ENCODE peak calls at places on chromosomes 16 and 17, in four cellular contexts. Y is K562, G is GM12891, A is GM12878. C is an unnamed sample.
A peak's percentile ranks its signal among the peaks of the same experiment; 100 is the strongest.

GRCh38 chr16:69721441-69721957 is 4.9 kb downstream of the NQO1 start:
- DNase-seq in A (no peak), G (no peak), Y (no peak), C (no peak)

GRCh38 chr16:55501549-55502322 is 7.1 kb upstream of the LPCAT2 start:
- DNase-seq in A (no peak), Y (peak; percentile 44), G (no peak), C (no peak)

GRCh38 chr16:87259431-87259830 is 57.8 kb downstream of the C16orf95 start:
- DNase-seq in Y (no peak), A (no peak), G (no peak), C (no peak)

GRCh38 chr17:61467416-61468262 is 15.4 kb downstream of the TBX4 start:
- DNase-seq in A (no peak), Y (peak; percentile 44), G (no peak), C (no peak)

GRCh38 chr16:86373502-86373901 is 136.8 kb upstream of the FOXF1 start:
- DNase-seq in G (no peak), Y (no peak), A (no peak), C (no peak)

GRCh38 chr17:11639736-11640510 is 41.7 kb downstream of the DNAH9 start:
- DNase-seq in A (no peak), G (no peak), Y (no peak), C (no peak)

GRCh38 chr16:28495098-28495793 is 803 bp downstream of the APOBR start:
- DNase-seq in G (no peak), A (no peak), Y (no peak), C (no peak)

GRCh38 chr16:84232060-84232459 is 7.8 kb downstream of the KCNG4 start:
- DNase-seq in Y (no peak), G (no peak), A (no peak), C (no peak)

GRCh38 chr17:82231562-82232321 is 2.9 kb downstream of the SLC16A3 start:
- DNase-seq in G (no peak), A (no peak), Y (peak; percentile 78), C (no peak)

GRCh38 chr16:58020628-58021521 is 4.7 kb upstream of the MMP15 start:
- DNase-seq in A (no peak), G (no peak), Y (peak; percentile 46), C (no peak)

GRCh38 chr16:84532299-84532724 is 27.9 kb upstream of the MEAK7 start:
- DNase-seq in Y (no peak), A (no peak), G (no peak), C (no peak)

GRCh38 chr17:8555062-8555461 is 75.5 kb downstream of the MYH10 start:
- DNase-seq in A (no peak), Y (no peak), G (no peak), C (no peak)

GRCh38 chr17:36661047-36661666 is 59.8 kb downstream of the MRM1 start:
- DNase-seq in G (no peak), A (no peak), Y (no peak), C (no peak)

GRCh38 chr16:50781043-50781442 is 39.2 kb downstream of the CYLD start:
- DNase-seq in G (no peak), Y (no peak), A (no peak), C (no peak)

GRCh38 chr16:51404386-51404785 is 253.3 kb upstream of the SALL1 start:
- DNase-seq in Y (no peak), G (no peak), A (no peak), C (no peak)

GRCh38 chr17:51427259-51428255 is 167.2 kb downstream of the UTP18 start:
- DNase-seq in Y (no peak), G (peak; percentile 19), A (peak; percentile 26), C (peak; percentile 13)

GRCh38 chr17:81866440-81867122 is 4.6 kb downstream of the ARHGDIA start:
- DNase-seq in G (no peak), A (no peak), Y (no peak), C (no peak)

GRCh38 chr16:87342978-87343752 is 26.0 kb upstream of the C16orf95 start:
- DNase-seq in Y (no peak), A (no peak), G (no peak), C (no peak)

GRCh38 chr17:17823433-17824118 is 13.2 kb downstream of the SREBF1 start:
- DNase-seq in Y (peak; percentile 95), A (no peak), G (peak; percentile 99), C (peak; percentile 100)

GRCh38 chr17:1229354-1229890 is 40.8 kb upstream of the BHLHA9 start:
- DNase-seq in Y (peak; percentile 61), G (peak; percentile 96), A (no peak), C (peak; percentile 96)

GRCh38 chr16:79076039-79076767 is 524.3 kb downstream of the MAF start:
- DNase-seq in Y (no peak), G (no peak), A (no peak), C (no peak)

GRCh38 chr16:84048306-84048705 is 5.7 kb upstream of the SLC38A8 start:
- DNase-seq in G (no peak), Y (peak; percentile 34), A (no peak), C (no peak)

GRCh38 chr17:38561416-38562214 is 44.1 kb downstream of the SRCIN1 start:
- DNase-seq in G (no peak), A (no peak), Y (no peak), C (no peak)

GRCh38 chr16:76653390-76654026 is 376.3 kb downstream of the CNTNAP4 start:
- DNase-seq in A (peak; percentile 9), G (no peak), Y (peak; percentile 16), C (no peak)

GRCh38 chr17:31147507-31148202 is 52.9 kb downstream of the NF1 start:
- DNase-seq in Y (no peak), A (no peak), G (no peak), C (no peak)

GRCh38 chr17:78379134-78379497 is 667 bp downstream of the PGS1 start:
- DNase-seq in Y (no peak), A (no peak), G (no peak), C (no peak)

GRCh38 chr17:68511671-68512246 is 471 bp upstream of the PRKAR1A start:
- DNase-seq in Y (peak; percentile 78), A (no peak), G (peak; percentile 49), C (peak; percentile 48)

GRCh38 chr17:68511254-68511670 is 968 bp upstream of the PRKAR1A start:
- DNase-seq in A (no peak), Y (no peak), G (no peak), C (no peak)

GRCh38 chr17:68512967-68513474 is 791 bp downstream of the PRKAR1A start:
- DNase-seq in Y (no peak), G (no peak), A (no peak), C (no peak)

GRCh38 chr17:68513932-68514331 is 1.7 kb downstream of the PRKAR1A start:
- DNase-seq in G (no peak), A (no peak), Y (no peak), C (no peak)

DNA sequence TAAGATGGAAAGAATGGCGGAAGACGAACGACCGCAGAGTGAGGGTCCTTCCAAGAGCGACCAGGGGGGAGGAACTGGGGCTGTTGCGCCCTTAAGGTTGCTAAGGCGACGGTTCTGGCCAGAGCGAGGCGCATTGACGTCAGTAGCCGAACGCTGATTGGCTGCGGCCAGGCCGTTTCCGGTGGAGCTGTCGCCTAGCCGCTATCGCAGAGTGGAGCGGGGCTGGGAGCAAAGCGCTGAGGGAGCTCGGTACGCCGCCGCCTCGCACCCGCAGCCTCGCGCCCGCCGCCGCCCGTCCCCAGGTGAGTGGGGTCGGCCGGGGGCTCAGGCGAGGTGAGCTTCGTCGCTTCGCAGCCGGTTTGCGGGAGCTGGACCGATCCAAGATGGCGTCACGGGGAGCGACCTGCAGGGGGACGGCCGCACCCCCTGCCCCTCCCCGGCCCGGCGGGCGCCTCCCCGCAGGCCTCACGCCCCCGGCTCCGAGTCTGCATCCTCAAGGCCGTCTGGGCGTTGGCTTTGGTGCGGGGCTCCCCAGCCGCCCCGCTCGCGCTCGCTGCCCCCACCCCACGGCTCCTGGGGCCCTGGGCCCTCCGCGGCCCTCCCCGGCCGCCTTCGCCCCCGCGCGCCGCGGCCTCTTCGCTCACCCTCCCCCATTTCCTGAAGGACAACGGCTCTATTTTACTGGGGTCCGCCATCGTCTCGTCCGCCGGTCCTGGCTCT is at the start of gene PRKAR1A:
- DNase-seq in Y (peak; percentile 95), A (peak; percentile 72), G (peak; percentile 88), C (peak; percentile 85)
- TF ChIP-seq POLR2A in Y (peak; percentile 85), A (peak; percentile 92), G (peak; percentile 92), C (peak; percentile 90)

GRCh38 chr17:76566988-76567431 is 18.6 kb downstream of the ST6GALNAC2 start:
- DNase-seq in A (no peak), Y (peak; percentile 19), G (no peak), C (no peak)

GRCh38 chr17:76566613-76566943 is 19.1 kb downstream of the ST6GALNAC2 start:
- DNase-seq in Y (no peak), G (no peak), A (no peak), C (no peak)

GRCh38 chr17:76565728-76566612 is 19.7 kb downstream of the ST6GALNAC2 start:
- DNase-seq in G (no peak), Y (no peak), A (no peak), C (no peak)

GRCh38 chr17:76568771-76569170 is 16.9 kb downstream of the ST6GALNAC2 start:
- DNase-seq in G (no peak), Y (peak; percentile 37), A (no peak), C (no peak)

GRCh38 chr17:76567634-76568432 is 17.8 kb downstream of the ST6GALNAC2 start:
- DNase-seq in A (no peak), Y (peak; percentile 18), G (no peak), C (no peak)
- TF ChIP-seq POLR2AphosphoS5 in A (no peak), Y (no peak), G (peak; percentile 34), C (peak; percentile 65)

DNA sequence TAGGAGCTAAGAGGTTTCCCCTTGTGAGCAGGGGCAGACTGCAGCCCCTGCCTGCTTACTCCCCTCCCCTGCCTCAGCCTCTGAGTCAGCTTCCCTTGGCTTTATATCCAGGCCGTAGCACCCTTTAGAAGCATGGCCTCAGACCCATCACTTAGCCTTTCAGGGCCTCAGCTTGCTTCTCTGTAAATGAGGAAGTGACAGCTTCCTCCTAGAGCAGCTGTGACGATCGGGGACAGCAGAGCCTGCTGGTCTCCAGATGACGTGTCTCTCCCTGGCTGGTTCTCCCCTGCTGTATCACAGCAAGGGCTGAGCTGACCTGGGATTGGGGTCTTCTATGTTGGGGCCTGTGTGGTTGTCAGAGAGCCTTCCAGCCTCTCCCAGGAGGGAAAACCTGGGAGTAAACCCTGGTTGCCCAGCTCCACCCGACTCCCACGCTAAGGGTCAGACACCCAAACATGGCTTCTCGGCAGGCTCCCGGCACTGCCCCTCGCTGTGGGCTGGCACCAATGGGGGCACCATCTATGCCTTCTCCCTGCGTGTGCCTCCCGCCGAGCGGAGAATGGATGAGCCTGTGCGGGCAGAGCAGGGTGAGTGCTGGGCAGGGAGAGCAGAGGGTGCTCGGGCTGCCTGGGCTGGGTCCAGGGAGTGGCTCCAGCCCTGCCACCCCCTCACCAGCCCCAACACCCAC is 16.3 kb upstream of the MYO15B start:
- DNase-seq in Y (no peak), A (peak; percentile 47), G (peak; percentile 95), C (peak; percentile 89)
- TF ChIP-seq TAF1 in Y (no peak), A (peak; percentile 35), G (no peak), C (no peak)

DNA sequence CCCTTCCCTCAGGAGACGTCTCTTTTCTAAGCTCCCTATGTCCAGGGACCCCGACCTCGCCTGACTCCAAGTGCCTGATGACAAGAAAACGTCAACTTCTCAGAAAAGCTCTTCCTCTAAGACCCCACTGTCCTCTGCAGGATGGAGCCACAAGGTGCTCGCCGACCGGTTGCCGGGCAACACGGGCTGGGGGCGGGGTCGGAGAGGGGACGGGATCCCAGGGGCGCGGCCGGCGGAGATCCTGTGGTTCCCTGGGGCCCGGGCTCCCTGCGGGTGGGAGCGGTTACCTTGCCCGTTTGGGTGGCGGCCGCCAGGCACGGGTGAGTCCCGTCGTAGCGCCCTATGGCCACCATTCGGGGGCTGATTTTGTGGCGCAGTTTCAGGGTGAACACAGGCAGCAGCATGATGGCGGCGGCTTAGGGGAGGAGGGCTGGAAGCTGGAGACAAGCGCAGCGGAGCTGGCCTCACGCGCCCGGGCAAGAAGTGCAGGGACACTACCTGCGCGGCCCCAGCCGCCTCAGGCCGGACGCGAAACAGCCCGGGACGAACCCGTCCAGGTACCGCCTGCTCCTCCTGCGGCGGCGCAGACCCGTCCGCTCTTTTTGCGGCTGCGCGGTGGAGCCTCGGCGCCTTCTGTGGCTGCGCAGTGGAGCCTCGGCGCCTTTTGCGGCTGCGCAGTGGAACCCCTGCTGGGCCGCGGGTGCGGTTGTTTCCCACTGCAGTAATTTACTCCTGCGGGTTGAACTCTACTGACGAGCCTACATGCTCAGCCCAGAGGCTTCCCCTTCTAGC is at the start of gene BBS2:
- DNase-seq in Y (peak; percentile 81), A (peak; percentile 47), G (peak; percentile 87), C (peak; percentile 86)
- TF ChIP-seq POLR2A in Y (peak; percentile 71), A (peak; percentile 95), G (peak; percentile 67), C (peak; percentile 75)

C was measured in GM12892.